ENCODE peak calls at places on chromosomes 11 and 22, in five cellular contexts. U, F, E, Q and W are unnamed samples.
A peak's percentile ranks its signal among the peaks of the same experiment; 100 is the strongest.

GRCh38 chr22:17970205-17970708 is 54.1 kb downstream of the MICAL3 start:
- DNase-seq in U (peak; percentile 65), F (no peak), E (no peak), Q (no peak), W (peak; percentile 47)

GRCh38 chr11:888290-889212 is 22.1 kb downstream of the CHID1 start:
- DNase-seq in U (no peak), F (no peak), E (no peak), Q (no peak), W (no peak)

GRCh38 chr11:17351510-17352176 is at the start of gene NCR3LG1:
- DNase-seq in U (peak; percentile 81), F (peak; percentile 68), E (peak; percentile 38), Q (peak; percentile 93), W (peak; percentile 73)

GRCh38 chr22:19878461-19879247 is 24.0 kb upstream of the GNB1L start:
- DNase-seq in U (peak; percentile 46), F (no peak), E (no peak), Q (peak; percentile 81), W (peak; percentile 58)

GRCh38 chr11:87097582-87097981 is 59.8 kb downstream of the TMEM135 start:
- DNase-seq in U (peak; percentile 69), F (peak; percentile 51), E (peak; percentile 46), Q (no peak), W (peak; percentile 31)

GRCh38 chr11:31050061-31050790 is 319.3 kb downstream of the DCDC1 start:
- DNase-seq in U (no peak), F (no peak), E (no peak), Q (no peak), W (no peak)

GRCh38 chr11:63512816-63513215 is 6.9 kb downstream of the LGALS12 start:
- DNase-seq in U (no peak), F (no peak), E (no peak), Q (no peak), W (no peak)

GRCh38 chr11:93846411-93846810 is 4.0 kb downstream of the VSTM5 start:
- DNase-seq in U (peak; percentile 52), F (no peak), E (no peak), Q (no peak), W (no peak)

GRCh38 chr22:31537019-31537535 is 40.7 kb downstream of the SFI1 start:
- DNase-seq in U (peak; percentile 8), F (no peak), E (no peak), Q (peak; percentile 7), W (no peak)

GRCh38 chr22:38704568-38705234 is 1.0 kb upstream of the GTPBP1 start:
- DNase-seq in U (no peak), F (no peak), E (no peak), Q (no peak), W (no peak)

GRCh38 chr11:36069576-36070214 is 125.8 kb downstream of the LDLRAD3 start:
- DNase-seq in U (peak; percentile 34), F (peak; percentile 67), E (peak; percentile 30), Q (no peak), W (no peak)

GRCh38 chr22:45781941-45782340 is 110.3 kb downstream of the ATXN10 start:
- DNase-seq in U (no peak), F (peak; percentile 46), E (peak; percentile 63), Q (no peak), W (peak; percentile 17)

GRCh38 chr11:106306942-106307341 is 229.5 kb downstream of the AASDHPPT start:
- DNase-seq in U (peak; percentile 28), F (peak; percentile 8), E (no peak), Q (no peak), W (peak; percentile 33)

GRCh38 chr22:37681001-37681424 is 5.1 kb upstream of the NOL12 start:
- DNase-seq in U (peak; percentile 49), F (peak; percentile 16), E (peak; percentile 41), Q (no peak), W (peak; percentile 81)

GRCh38 chr11:128714881-128715280 is 21.0 kb downstream of the FLI1 start:
- DNase-seq in U (peak; percentile 95), F (peak; percentile 82), E (peak; percentile 70), Q (no peak), W (peak; percentile 67)

GRCh38 chr22:31474743-31475142 is 14.9 kb downstream of the EIF4ENIF1 start:
- DNase-seq in U (peak; percentile 98), F (no peak), E (no peak), Q (no peak), W (peak; percentile 65)

GRCh38 chr11:13891911-13892310 is 70.6 kb upstream of the SPON1 start:
- DNase-seq in U (no peak), F (no peak), E (no peak), Q (no peak), W (no peak)

GRCh38 chr22:42202669-42203068 is 67.8 kb downstream of the TCF20 start:
- DNase-seq in U (peak; percentile 78), F (no peak), E (no peak), Q (no peak), W (peak; percentile 30)

GRCh38 chr11:15707971-15708370 is 593.2 kb downstream of the INSC start:
- DNase-seq in U (peak; percentile 12), F (peak; percentile 16), E (peak; percentile 40), Q (no peak), W (no peak)

GRCh38 chr11:35526370-35526792 is 965 bp upstream of the PAMR1 start:
- DNase-seq in U (peak; percentile 60), F (peak; percentile 39), E (no peak), Q (no peak), W (peak; percentile 79)

DNA sequence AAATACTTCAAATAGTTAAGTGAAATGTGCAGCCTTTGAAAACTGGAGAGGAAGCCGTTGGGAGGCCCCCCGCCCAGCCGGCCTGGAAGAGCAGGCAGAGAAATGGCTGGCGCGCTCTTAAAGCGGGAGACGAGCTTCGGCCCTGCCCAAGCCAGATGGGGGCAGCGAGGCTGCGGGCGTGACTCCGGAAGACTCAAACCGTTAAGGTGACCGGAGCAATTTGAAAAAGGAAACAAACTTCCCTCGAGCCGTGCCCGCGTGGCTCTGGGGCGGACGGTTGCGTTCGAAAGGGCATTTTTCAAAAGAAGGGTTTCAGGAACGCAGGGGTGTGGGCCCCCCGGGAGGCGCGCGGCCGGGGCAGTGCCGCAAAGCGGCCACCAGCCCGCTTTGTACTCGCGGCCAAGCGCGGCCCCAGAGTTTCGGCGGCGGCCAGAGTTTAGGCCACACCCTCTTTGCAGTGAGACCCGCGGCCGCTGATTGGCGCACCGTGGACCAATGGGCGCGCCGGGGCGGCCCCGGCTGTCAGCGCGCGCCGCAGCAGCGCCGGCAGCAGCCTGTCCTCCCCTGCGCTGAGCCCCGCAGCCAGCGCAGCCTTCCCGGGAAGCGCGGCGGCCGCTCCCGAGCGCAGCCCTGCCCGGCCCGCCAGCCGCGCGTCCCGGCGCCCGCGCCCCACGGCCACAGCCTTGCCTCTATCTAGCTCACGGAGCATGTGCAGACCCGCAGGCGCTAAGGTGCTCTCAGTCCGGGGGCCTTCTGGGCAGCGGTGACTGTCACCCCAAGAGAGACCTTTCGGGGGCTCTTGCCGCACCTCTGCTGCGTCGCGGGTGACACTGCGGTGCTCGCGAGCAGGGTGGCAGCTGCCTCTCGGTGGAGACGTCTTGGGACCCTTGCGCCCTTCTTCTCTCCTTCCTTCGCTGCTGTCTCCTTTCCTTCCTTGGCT is at the start of gene NAV2:
- DNase-seq in U (peak; percentile 92), F (peak; percentile 93), E (peak; percentile 74), Q (peak; percentile 99), W (peak; percentile 87)
- TF ChIP-seq CTCF in U (no peak), F (no peak), E (no peak), Q (no peak), W (no peak)

GRCh38 chr11:104120493-104121200 is 43.3 kb downstream of the PDGFD start:
- DNase-seq in U (no peak), F (no peak), E (no peak), Q (no peak), W (no peak)
- H3K4me3 ChIP-seq in U (no peak overlapping the region), F (no peak overlapping the region), E (no peak overlapping the region), Q (no peak overlapping the region), W (no peak overlapping the region)

GRCh38 chr11:65013692-65014145 is 241 bp upstream of the ARL2 start:
- DNase-seq in U (peak; percentile 90), F (peak; percentile 87), E (peak; percentile 66), Q (peak; percentile 97), W (peak; percentile 83)
- TF ChIP-seq CTCF in U (no peak), F (no peak), E (no peak), Q (no peak), W (no peak)

GRCh38 chr11:73308003-73308962 is at the start of gene ARHGEF17:
- DNase-seq in U (peak; percentile 86), F (peak; percentile 74), E (peak; percentile 50), Q (peak; percentile 92), W (peak; percentile 70)

GRCh38 chr11:73310661-73311393 is 2.8 kb downstream of the ARHGEF17 start:
- DNase-seq in U (no peak), F (no peak), E (no peak), Q (no peak), W (no peak)

GRCh38 chr11:73311394-73311869 is 3.4 kb downstream of the ARHGEF17 start:
- DNase-seq in U (no peak), F (no peak), E (no peak), Q (no peak), W (no peak)

GRCh38 chr11:73308963-73309960 is 1.2 kb downstream of the ARHGEF17 start:
- DNase-seq in U (peak; percentile 99), F (peak; percentile 88), E (peak; percentile 78), Q (peak; percentile 97), W (peak; percentile 92)

DNA sequence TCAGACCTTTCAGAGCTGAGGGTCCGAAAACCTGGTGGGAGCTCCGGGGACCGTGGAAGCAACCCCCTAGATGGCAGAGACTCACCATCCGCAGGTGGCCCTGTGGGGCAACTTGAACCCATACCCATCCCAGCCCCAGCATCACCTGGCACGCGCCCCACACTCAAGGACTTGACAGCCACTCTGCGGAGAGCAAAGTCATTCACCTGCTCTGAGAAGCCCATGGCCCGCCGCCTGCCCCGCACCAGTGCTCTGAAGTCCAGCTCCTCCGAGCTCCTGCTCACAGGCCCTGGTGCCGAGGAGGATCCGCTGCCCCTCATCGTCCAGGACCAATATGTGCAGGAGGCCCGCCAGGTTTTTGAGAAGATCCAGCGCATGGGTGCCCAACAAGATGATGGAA is 2.0 kb downstream of the ARHGEF17 start:
- DNase-seq in U (no peak), F (no peak), E (no peak), Q (no peak), W (no peak)
- H3K4me3 ChIP-seq in U (peak overlapping the region; percentile 81), F (no peak overlapping the region), E (no peak overlapping the region), Q (no peak overlapping the region), W (peak overlapping the region; percentile 65)

GRCh38 chr11:107439586-107440201 is 17.9 kb downstream of the CWF19L2 start:
- DNase-seq in U (no peak), F (no peak), E (no peak), Q (no peak), W (no peak)

GRCh38 chr11:107442715-107443215 is 14.9 kb downstream of the CWF19L2 start:
- DNase-seq in U (no peak), F (no peak), E (no peak), Q (no peak), W (no peak)

DNA sequence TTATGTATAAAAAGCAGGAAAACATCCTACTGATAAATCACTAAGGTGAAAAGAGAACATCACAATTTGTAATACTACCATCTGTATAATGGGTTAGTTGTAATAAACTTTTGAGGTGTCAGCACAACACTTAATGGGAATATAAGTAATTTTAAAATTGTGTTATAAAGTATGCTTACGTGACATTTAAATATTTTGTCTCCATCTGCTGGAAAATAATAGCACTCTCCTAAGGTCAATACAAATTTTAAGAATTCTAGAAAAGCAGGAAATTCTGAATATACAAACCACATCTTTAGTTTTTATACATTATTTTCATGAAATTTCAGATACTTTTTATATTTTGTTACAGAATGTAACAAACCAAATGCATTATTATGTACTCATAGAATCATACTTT is 19.5 kb downstream of the CWF19L2 start:
- DNase-seq in U (no peak), F (no peak), E (no peak), Q (no peak), W (no peak)
- TF ChIP-seq CTCF in U (no peak), F (no peak), E (no peak), Q (no peak), W (no peak)

GRCh38 chr11:12433571-12434061 is 56.2 kb downstream of the PARVA start:
- DNase-seq in U (peak; percentile 84), F (no peak), E (no peak), Q (peak; percentile 86), W (peak; percentile 92)
- H3K4me3 ChIP-seq in U (no peak overlapping the region), F (no peak overlapping the region), E (no peak overlapping the region), Q (no peak overlapping the region), W (no peak overlapping the region)